ENCODE peak calls at places on chromosomes 2 and 18, in ten cellular contexts. K, Y, W, O, I, R, T, H, M and P are unnamed samples. For H3K9me3, the result is how much of the 10 kb centered on the place peaks cover.

GRCh38 chr2:165970663-165971062 is 17.1 kb upstream of the TTC21B start:
- DNase-seq in T (no peak), H (no peak), O (no peak), I (no peak), R (no peak), Y (no peak), W (no peak), K (no peak), M (no peak), P (no peak)

GRCh38 chr18:56869189-56869777 is 218.1 kb downstream of the WDR7 start:
- DNase-seq in W (no peak), O (no peak), M (peak), R (peak), H (no peak), K (peak), Y (no peak), I (no peak), T (no peak), P (no peak)

GRCh38 chr2:239883326-239884050 is 141.7 kb downstream of the NDUFA10 start:
- DNase-seq in Y (no peak), R (no peak), M (no peak), I (no peak), H (no peak), W (peak), K (no peak), T (peak), O (no peak), P (no peak)

GRCh38 chr2:149562304-149562703 is 25.3 kb downstream of the MMADHC start:
- DNase-seq in Y (no peak), R (peak), W (no peak), M (no peak), K (no peak), I (no peak), H (no peak), O (no peak), T (no peak), P (no peak)

GRCh38 chr2:174602741-174603140 is 5.1 kb upstream of the WIPF1 start:
- DNase-seq in O (no peak), T (no peak), K (no peak), W (no peak), H (no peak), M (no peak), Y (no peak), I (no peak), R (no peak), P (no peak)

GRCh38 chr2:142938240-142938639 is 60.8 kb downstream of the KYNU start:
- DNase-seq in R (peak), M (no peak), I (no peak), K (no peak), H (no peak), Y (no peak), T (no peak), W (no peak), O (no peak), P (no peak)

GRCh38 chr2:70789304-70790078 is 952 bp downstream of the FIGLA start:
- DNase-seq in R (peak), M (peak), W (no peak), T (peak), K (peak), O (no peak), Y (peak), H (peak), I (peak), P (peak)

GRCh38 chr2:165957030-165957675 is 3.6 kb upstream of the TTC21B start:
- DNase-seq in T (no peak), K (no peak), W (no peak), R (no peak), I (peak), O (no peak), M (no peak), Y (peak), H (no peak), P (peak)

GRCh38 chr2:42486145-42486906 is 7.5 kb downstream of the KCNG3 start:
- DNase-seq in M (no peak), K (no peak), T (no peak), R (no peak), O (no peak), Y (no peak), H (no peak), I (no peak), W (no peak), P (no peak)

GRCh38 chr2:240154606-240155005 is 14.1 kb upstream of the OTOS start:
- DNase-seq in W (no peak), Y (peak), R (no peak), T (no peak), I (peak), M (no peak), K (no peak), H (no peak), O (no peak), P (peak)

GRCh38 chr18:61901334-61901986 is 8.7 kb upstream of the RNF152 start:
- DNase-seq in I (no peak), M (peak), H (peak), K (peak), O (no peak), W (peak), T (peak), R (peak), Y (no peak), P (no peak)

GRCh38 chr2:85459771-85460170 is 41.3 kb downstream of the SH2D6 start:
- DNase-seq in I (no peak), K (no peak), T (no peak), W (no peak), M (no peak), O (no peak), Y (no peak), R (no peak), H (no peak), P (no peak)

GRCh38 chr2:222623756-222624309 is 32.1 kb downstream of the FARSB start:
- DNase-seq in R (no peak), I (no peak), M (no peak), K (no peak), T (no peak), H (no peak), Y (no peak), W (no peak), O (no peak), P (no peak)
- H3K9me3 ChIP-seq in R (under half), I (under half), M (under half), K (under half), T (under half), H (under half), Y (under half), W (under half), O (under half), P (under half)

GRCh38 chr2:40489678-40489960 is 37.7 kb upstream of the SLC8A1 start:
- DNase-seq in M (no peak), W (no peak), Y (no peak), K (no peak), I (no peak), T (no peak), R (no peak), O (no peak), H (no peak), P (no peak)
- H3K27ac ChIP-seq in M (no peak), W (peak), Y (no peak), K (no peak), I (no peak), T (peak), R (peak), O (no peak), H (no peak), P (peak)

DNA sequence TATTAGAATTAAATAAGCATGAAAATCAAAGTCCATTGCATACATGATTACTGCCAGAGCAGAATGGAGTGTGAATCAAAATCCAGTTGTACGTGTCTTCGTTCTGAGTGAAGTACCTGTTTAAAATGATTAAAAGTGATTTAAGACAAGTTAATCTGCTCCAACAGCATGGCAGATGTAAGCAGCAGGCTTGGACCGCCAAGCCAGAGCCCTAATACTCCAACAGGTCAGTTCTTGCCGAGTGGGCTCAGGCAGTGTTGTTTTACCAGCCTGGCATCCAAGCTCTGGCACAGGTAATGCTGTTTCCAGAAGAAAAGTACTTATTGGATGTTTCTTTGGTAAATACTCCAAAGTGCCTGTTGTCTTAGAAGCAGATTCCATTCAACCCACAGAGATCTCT is 171.4 kb upstream of the EPAS1 start:
- DNase-seq in R (no peak), T (no peak), Y (no peak), M (no peak), W (peak), H (no peak), I (no peak), O (no peak), K (no peak), P (no peak)
- H3K9me3 ChIP-seq in R (under half), T (under half), Y (under half), M (under half), W (under half), H (under half), I (under half), O (under half), K (under half), P (under half)

GRCh38 chr2:75087726-75088125 is 111.6 kb downstream of the TACR1 start:
- DNase-seq in O (no peak), M (no peak), Y (no peak), R (no peak), I (no peak), W (no peak), K (no peak), H (no peak), T (no peak), P (no peak)
- H3K27ac ChIP-seq in O (no peak), M (no peak), Y (no peak), R (no peak), I (no peak), W (no peak), K (no peak), H (no peak), T (no peak), P (no peak)

DNA sequence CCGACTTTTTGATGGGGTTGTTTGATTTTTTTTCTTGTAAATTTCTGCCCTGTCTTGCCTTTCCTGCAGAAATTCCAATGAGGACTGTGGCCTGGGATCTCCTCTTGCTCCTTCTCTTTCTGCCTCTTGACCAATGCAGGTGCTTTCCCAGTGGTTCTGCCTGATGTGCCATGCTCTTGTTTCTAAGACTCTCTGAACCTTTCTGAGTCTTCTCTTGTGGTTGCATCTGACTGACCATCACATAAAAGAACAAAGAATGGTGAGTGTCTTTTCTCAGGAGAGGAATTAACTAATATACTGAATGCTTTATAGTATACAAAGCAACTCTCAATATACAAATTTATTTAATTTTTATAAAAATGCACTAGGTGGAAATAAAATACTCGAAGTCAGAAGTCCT is 424.6 kb downstream of the TRIB2 start:
- DNase-seq in O (no peak), K (no peak), Y (no peak), R (no peak), W (no peak), M (no peak), I (no peak), H (no peak), T (no peak), P (no peak)
- H3K9me3 ChIP-seq in O (under half), K (under half), Y (under half), R (under half), W (under half), M (under half), I (under half), H (under half), T (under half), P (under half)

DNA sequence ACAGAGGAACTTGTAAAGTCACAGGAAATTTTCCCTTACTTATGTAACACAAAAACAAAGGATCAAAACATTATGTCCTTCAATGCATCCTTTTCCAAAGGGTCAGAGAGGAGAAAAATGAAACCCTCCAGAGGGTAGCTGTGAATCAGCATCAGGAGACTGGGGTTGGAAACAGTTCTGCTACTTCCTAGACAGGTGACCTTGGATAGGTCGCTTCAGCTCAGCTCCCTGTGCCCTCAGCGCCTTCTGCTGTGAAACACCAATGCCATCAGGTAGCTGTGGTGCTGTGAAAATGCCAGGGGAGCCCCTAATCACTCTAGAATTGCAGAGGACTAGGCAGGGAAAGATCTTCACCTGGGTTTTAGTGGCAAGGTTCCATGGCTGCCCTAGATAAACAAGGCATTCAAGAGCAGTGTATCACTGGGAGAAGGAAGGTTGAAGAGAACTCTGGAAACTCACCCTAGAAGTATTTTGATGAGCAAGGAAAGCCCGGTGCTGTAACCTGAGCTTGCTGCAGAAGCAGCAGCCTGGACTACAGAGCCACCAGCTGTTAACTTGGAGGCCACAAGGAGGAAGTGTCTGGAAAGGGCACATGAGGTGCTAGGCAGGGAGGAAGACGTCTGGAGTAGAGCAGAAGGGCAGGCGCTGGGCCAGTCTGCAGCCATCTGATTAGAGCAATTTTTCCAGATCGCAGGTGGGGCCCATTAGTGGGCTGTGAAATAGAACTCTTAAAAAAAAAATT is 100.7 kb upstream of the MCFD2 start:
- DNase-seq in T (no peak), M (peak), O (no peak), K (peak), W (no peak), I (peak), R (peak), H (no peak), Y (peak), P (no peak)
- H3K27ac ChIP-seq in T (peak), M (no peak), O (peak), K (no peak), W (peak), I (peak), R (peak), H (peak), Y (no peak), P (peak)

DNA sequence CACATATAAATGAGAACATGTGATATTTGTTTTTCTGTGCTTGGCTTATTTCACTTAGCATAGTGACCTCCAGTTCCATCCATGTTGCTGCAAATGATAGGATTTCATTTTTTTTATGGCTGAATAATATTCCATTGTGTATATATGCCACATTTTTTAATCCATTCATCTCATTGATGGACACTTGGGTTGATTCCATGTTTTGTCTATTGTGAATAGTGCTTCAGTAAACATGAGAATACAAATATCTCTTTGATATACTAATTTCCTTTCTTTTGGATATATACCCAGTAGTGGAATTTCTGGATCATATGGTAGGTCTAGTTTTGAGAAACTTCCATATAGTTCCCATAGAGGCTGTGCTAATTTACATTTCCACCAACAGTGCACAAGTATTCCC is 3.7 kb upstream of the NEMP2 start:
- DNase-seq in R (no peak), K (no peak), T (no peak), Y (no peak), O (no peak), H (no peak), M (no peak), I (no peak), W (no peak), P (no peak)
- H3K9me3 ChIP-seq in R (under half), K (under half), T (under half), Y (under half), O (under half), H (under half), M (under half), I (under half), W (under half), P (under half)

GRCh38 chr2:111932841-111933291 is 34.5 kb downstream of the MERTK start:
- DNase-seq in W (no peak), R (no peak), Y (no peak), I (no peak), T (no peak), M (no peak), H (no peak), O (no peak), K (no peak), P (no peak)
- H3K27ac ChIP-seq in W (no peak), R (no peak), Y (no peak), I (no peak), T (no peak), M (no peak), H (no peak), O (no peak), K (no peak), P (no peak)